ENCODE peak calls at places on chromosome 1, in six cellular contexts. V, F, A, C, Q and Y are unnamed samples.

GRCh38 chr1:79161077-79161476 is 154.5 kb upstream of the ADGRL4 start:
- DNase-seq in A (no peak), F (no peak), C (no peak), V (no peak), Q (peak), Y (no peak)

GRCh38 chr1:197557302-197557701 is 218.0 kb downstream of the DENND1B start:
- DNase-seq in A (no peak), V (no peak), Q (no peak), F (no peak), C (no peak), Y (no peak)

GRCh38 chr1:31785947-31786290 is 21.8 kb upstream of the ADGRB2 start:
- DNase-seq in V (no peak), F (no peak), C (no peak), Q (no peak), A (no peak), Y (no peak)

GRCh38 chr1:181635108-181635507 is 151.8 kb downstream of the CACNA1E start:
- DNase-seq in Q (no peak), C (no peak), A (no peak), V (no peak), F (no peak), Y (no peak)

GRCh38 chr1:44801491-44802305 is 1.5 kb downstream of the PLK3 start:
- DNase-seq in F (no peak), Q (no peak), C (no peak), A (no peak), V (no peak), Y (peak)

GRCh38 chr1:241749924-241750695 is 97.9 kb upstream of the EXO1 start:
- DNase-seq in C (no peak), A (no peak), F (no peak), V (no peak), Q (no peak), Y (no peak)

GRCh38 chr1:198669023-198669698 is 30.3 kb downstream of the PTPRC start:
- DNase-seq in C (peak), V (peak), F (peak), Q (peak), A (no peak), Y (peak)

GRCh38 chr1:65141394-65141793 is 6.6 kb upstream of the AK4 start:
- DNase-seq in V (peak), F (peak), A (no peak), Q (peak), C (peak), Y (no peak)

GRCh38 chr1:55716610-55717009 is 501.4 kb upstream of the USP24 start:
- DNase-seq in Q (no peak), A (no peak), F (no peak), V (no peak), C (peak), Y (no peak)

GRCh38 chr1:65423884-65424655 is 3.6 kb downstream of the LEPR start:
- DNase-seq in A (no peak), C (peak), F (peak), V (peak), Q (peak), Y (no peak)